ENCODE peak calls at places on chromosomes 1 and 21, in five cellular contexts. One of them, this sample, is unnamed.

GRCh38 chr21:26377111-26377694 is 195.9 kb downstream of the CYYR1 start:
- DNase-seq in adrenal gland: no peak
- DNase-seq in tibial nerve: no peak
- DNase-seq in IMR-90: no peak
- DNase-seq in lower leg skin: no peak
- DNase-seq in this sample: no peak

GRCh38 chr1:248813546-248813945 is 12.2 kb downstream of the SH3BP5L start:
- DNase-seq in IMR-90: no peak
- DNase-seq in adrenal gland: no peak
- DNase-seq in tibial nerve: no peak
- DNase-seq in lower leg skin: no peak
- DNase-seq in this sample: no peak

GRCh38 chr1:180598333-180598979 is 33.4 kb upstream of the XPR1 start:
- DNase-seq in adrenal gland: no peak
- DNase-seq in IMR-90: no peak
- DNase-seq in lower leg skin: no peak
- DNase-seq in tibial nerve: no peak
- DNase-seq in this sample: no peak

GRCh38 chr1:178580096-178580495 is 67.2 kb downstream of the TEX35 start:
- DNase-seq in IMR-90: no peak
- DNase-seq in lower leg skin: no peak
- DNase-seq in adrenal gland: no peak
- DNase-seq in tibial nerve: no peak
- DNase-seq in this sample: no peak

GRCh38 chr21:45532826-45533730 is 9.2 kb downstream of the SLC19A1 start:
- DNase-seq in lower leg skin: no peak
- DNase-seq in adrenal gland: peak
- DNase-seq in IMR-90: no peak
- DNase-seq in tibial nerve: no peak
- DNase-seq in this sample: peak

GRCh38 chr1:72282690-72283203 is 408 bp upstream of the NEGR1 start:
- DNase-seq in IMR-90: peak
- DNase-seq in lower leg skin: peak
- DNase-seq in adrenal gland: peak
- DNase-seq in tibial nerve: peak
- DNase-seq in this sample: peak

GRCh38 chr1:39927538-39927937 is 25.8 kb upstream of the MYCL start:
- DNase-seq in adrenal gland: peak
- DNase-seq in lower leg skin: no peak
- DNase-seq in tibial nerve: no peak
- DNase-seq in IMR-90: no peak
- DNase-seq in this sample: no peak

GRCh38 chr1:108200627-108201106 is 524 bp upstream of the SLC25A24 start:
- DNase-seq in adrenal gland: peak
- DNase-seq in IMR-90: peak
- DNase-seq in lower leg skin: peak
- DNase-seq in tibial nerve: no peak
- DNase-seq in this sample: peak

GRCh38 chr1:113984710-113985109 is 5.4 kb downstream of the OLFML3 start:
- DNase-seq in tibial nerve: no peak
- DNase-seq in IMR-90: peak
- DNase-seq in lower leg skin: no peak
- DNase-seq in adrenal gland: no peak
- DNase-seq in this sample: no peak

GRCh38 chr1:154466879-154467767 is 34.9 kb upstream of the TDRD10 start:
- DNase-seq in tibial nerve: no peak
- DNase-seq in lower leg skin: no peak
- DNase-seq in IMR-90: no peak
- DNase-seq in adrenal gland: no peak
- DNase-seq in this sample: no peak

GRCh38 chr1:154398141-154398540 is 7.0 kb upstream of the IL6R start:
- DNase-seq in IMR-90: no peak
- DNase-seq in tibial nerve: no peak
- DNase-seq in adrenal gland: no peak
- DNase-seq in lower leg skin: no peak
- DNase-seq in this sample: peak

GRCh38 chr1:162719678-162720077 is 70.8 kb upstream of the HSD17B7 start:
- DNase-seq in IMR-90: no peak
- DNase-seq in tibial nerve: no peak
- DNase-seq in adrenal gland: no peak
- DNase-seq in lower leg skin: no peak
- DNase-seq in this sample: no peak

GRCh38 chr1:63032171-63032570 is 248.2 kb downstream of the ATG4C start:
- DNase-seq in tibial nerve: no peak
- DNase-seq in lower leg skin: no peak
- DNase-seq in adrenal gland: no peak
- DNase-seq in IMR-90: no peak
- DNase-seq in this sample: no peak

GRCh38 chr1:162191396-162192322 is 122.2 kb downstream of the NOS1AP start:
- DNase-seq in tibial nerve: no peak
- DNase-seq in IMR-90: no peak
- DNase-seq in lower leg skin: no peak
- DNase-seq in adrenal gland: no peak
- DNase-seq in this sample: no peak

GRCh38 chr1:213719462-213719861 is 268.3 kb upstream of the PROX1 start:
- DNase-seq in IMR-90: no peak
- DNase-seq in lower leg skin: no peak
- DNase-seq in tibial nerve: no peak
- DNase-seq in adrenal gland: no peak
- DNase-seq in this sample: peak

GRCh38 chr1:63143482-63143881 is 178.9 kb upstream of the FOXD3 start:
- DNase-seq in IMR-90: no peak
- DNase-seq in lower leg skin: no peak
- DNase-seq in tibial nerve: no peak
- DNase-seq in adrenal gland: no peak
- DNase-seq in this sample: no peak

GRCh38 chr1:76109901-76110560 is 35.5 kb downstream of the ST6GALNAC3 start:
- DNase-seq in IMR-90: no peak
- DNase-seq in lower leg skin: no peak
- DNase-seq in tibial nerve: no peak
- DNase-seq in adrenal gland: no peak
- DNase-seq in this sample: no peak

GRCh38 chr1:17617787-17618557 is 78.5 kb downstream of the ARHGEF10L start:
- DNase-seq in tibial nerve: peak
- DNase-seq in adrenal gland: peak
- DNase-seq in lower leg skin: peak
- DNase-seq in IMR-90: peak
- DNase-seq in this sample: no peak

GRCh38 chr1:217921126-217921900 is 290.2 kb downstream of the SPATA17 start:
- DNase-seq in adrenal gland: no peak
- DNase-seq in tibial nerve: no peak
- DNase-seq in IMR-90: no peak
- DNase-seq in lower leg skin: no peak
- DNase-seq in this sample: no peak

GRCh38 chr1:20361805-20362381 is 71.2 kb downstream of the VWA5B1 start:
- DNase-seq in tibial nerve: no peak
- DNase-seq in lower leg skin: peak
- DNase-seq in adrenal gland: peak
- DNase-seq in IMR-90: peak
- DNase-seq in this sample: peak

GRCh38 chr1:153465728-153466625 is 5.5 kb upstream of the S100A7 start:
- DNase-seq in lower leg skin: peak
- DNase-seq in tibial nerve: peak
- DNase-seq in adrenal gland: peak
- DNase-seq in IMR-90: peak
- DNase-seq in this sample: peak

GRCh38 chr21:16370176-16370575 is 640.4 kb downstream of the USP25 start:
- DNase-seq in adrenal gland: no peak
- DNase-seq in lower leg skin: no peak
- DNase-seq in IMR-90: no peak
- DNase-seq in tibial nerve: no peak
- DNase-seq in this sample: no peak

DNA sequence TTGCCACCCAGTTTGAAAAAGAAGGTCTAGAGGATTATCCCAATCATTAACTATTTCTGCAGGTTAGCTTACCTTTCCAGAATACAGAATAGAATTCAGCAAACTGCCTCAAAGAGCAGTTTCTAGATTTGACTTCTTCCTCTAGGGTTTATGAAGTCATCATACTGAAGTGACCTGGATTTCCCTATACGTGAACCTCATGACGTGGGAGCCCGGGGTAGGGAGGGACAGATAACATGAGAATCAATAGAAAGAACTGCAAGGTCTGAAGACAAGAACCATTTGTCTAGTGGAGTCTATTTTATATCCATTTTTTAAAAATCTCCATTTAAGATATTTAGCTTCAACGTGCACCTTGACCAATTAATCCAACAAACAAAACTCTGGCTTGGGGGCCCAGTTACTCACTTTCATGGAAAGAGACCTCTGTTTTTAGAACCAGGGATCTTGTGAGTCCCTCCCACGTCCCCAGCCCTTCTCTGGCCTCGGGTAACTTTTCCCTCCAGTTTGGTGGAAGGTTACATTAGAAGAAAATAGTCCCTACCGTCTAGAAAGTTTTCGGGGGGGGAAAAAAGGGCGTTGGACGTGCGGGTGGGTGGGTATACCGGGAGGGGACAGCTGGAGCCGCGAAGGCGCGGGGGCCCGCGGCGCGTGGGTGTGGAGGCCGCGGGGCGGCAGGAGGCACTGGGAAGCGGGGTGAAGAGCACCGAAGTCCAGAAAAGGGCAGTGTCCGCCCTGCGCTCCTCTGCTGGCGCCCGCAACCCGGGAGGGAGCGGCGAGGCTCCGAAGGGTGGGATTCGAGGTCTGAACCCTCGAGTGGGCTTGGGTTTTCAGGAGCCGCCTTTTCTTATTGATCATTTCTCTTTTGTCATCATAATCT is 13.8 kb upstream of the POGZ start:
- DNase-seq in adrenal gland: peak
- DNase-seq in lower leg skin: peak
- DNase-seq in tibial nerve: no peak
- DNase-seq in IMR-90: peak
- DNase-seq in this sample: peak
- TF ChIP-seq POLR2A in adrenal gland: no peak
- TF ChIP-seq POLR2A in lower leg skin: no peak
- TF ChIP-seq POLR2A in tibial nerve: no peak
- TF ChIP-seq POLR2A in IMR-90: no peak
- TF ChIP-seq POLR2A in this sample: no peak

DNA sequence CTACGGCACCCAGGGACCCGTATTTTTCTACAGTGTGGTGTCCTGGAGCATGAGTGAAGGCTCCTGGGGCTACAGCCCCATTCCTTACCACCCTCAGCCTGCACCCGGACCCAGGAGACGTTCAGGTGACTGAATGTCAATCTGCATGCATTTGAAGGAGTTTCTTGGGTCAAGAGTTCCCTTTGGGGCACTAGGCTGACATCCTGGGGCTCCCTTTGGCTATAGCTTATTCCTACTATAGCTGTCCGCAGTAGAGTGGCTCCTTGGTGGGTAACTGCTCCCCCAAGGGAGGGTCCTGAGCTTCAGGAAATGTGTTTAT is 19.9 kb upstream of the LRRN2 start:
- DNase-seq in adrenal gland: no peak
- DNase-seq in IMR-90: no peak
- DNase-seq in lower leg skin: no peak
- DNase-seq in tibial nerve: no peak
- DNase-seq in this sample: no peak
- TF ChIP-seq CTCF in adrenal gland: no peak
- TF ChIP-seq CTCF in IMR-90: no peak
- TF ChIP-seq CTCF in lower leg skin: no peak
- TF ChIP-seq CTCF in tibial nerve: no peak
- TF ChIP-seq CTCF in this sample: no peak

GRCh38 chr1:225484657-225485606 is 57.1 kb upstream of the LBR start:
- DNase-seq in IMR-90: no peak
- DNase-seq in lower leg skin: no peak
- DNase-seq in tibial nerve: no peak
- DNase-seq in adrenal gland: no peak
- DNase-seq in this sample: no peak

GRCh38 chr1:225488671-225489070 is 60.8 kb upstream of the LBR start:
- DNase-seq in adrenal gland: no peak
- DNase-seq in IMR-90: no peak
- DNase-seq in tibial nerve: no peak
- DNase-seq in lower leg skin: no peak
- DNase-seq in this sample: no peak

GRCh38 chr1:225483818-225484656 is 56.2 kb upstream of the LBR start:
- DNase-seq in tibial nerve: no peak
- DNase-seq in IMR-90: no peak
- DNase-seq in adrenal gland: no peak
- DNase-seq in lower leg skin: no peak
- DNase-seq in this sample: no peak

GRCh38 chr1:225485991-225486530 is 58.2 kb upstream of the LBR start:
- DNase-seq in adrenal gland: no peak
- DNase-seq in lower leg skin: no peak
- DNase-seq in IMR-90: no peak
- DNase-seq in tibial nerve: no peak
- DNase-seq in this sample: no peak

DNA sequence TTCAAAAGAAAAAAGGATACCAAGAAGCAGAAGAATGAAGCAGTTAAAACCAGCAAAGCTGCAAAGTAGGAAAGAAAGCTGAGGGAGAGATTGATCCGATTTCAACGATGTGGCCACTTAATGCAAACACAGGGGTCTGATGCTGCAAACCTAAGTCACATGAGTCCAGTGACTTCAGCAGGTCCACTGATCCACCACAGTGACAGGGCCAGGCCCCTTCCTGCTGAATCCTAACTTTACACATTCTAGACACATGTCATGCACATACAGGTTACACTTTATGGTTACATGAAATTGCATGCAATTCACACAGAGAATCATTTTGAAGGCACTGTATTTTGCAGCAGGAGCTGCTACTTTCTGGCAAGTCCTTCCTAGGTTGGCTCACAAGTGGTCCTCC is 59.0 kb upstream of the LBR start:
- DNase-seq in tibial nerve: no peak
- DNase-seq in IMR-90: no peak
- DNase-seq in lower leg skin: no peak
- DNase-seq in adrenal gland: no peak
- DNase-seq in this sample: no peak
- H3K4me3 ChIP-seq in tibial nerve: no peak
- H3K4me3 ChIP-seq in IMR-90: no peak
- H3K4me3 ChIP-seq in lower leg skin: no peak
- H3K4me3 ChIP-seq in adrenal gland: no peak
- H3K4me3 ChIP-seq in this sample: no peak

GRCh38 chr21:33362044-33362555 is 37.3 kb downstream of the IFNAR1 start:
- DNase-seq in tibial nerve: no peak
- DNase-seq in IMR-90: no peak
- DNase-seq in adrenal gland: no peak
- DNase-seq in lower leg skin: peak
- DNase-seq in this sample: peak
- TF ChIP-seq POLR2A in tibial nerve: peak
- TF ChIP-seq POLR2A in IMR-90: no peak
- TF ChIP-seq POLR2A in adrenal gland: no peak
- TF ChIP-seq POLR2A in lower leg skin: no peak
- TF ChIP-seq POLR2A in this sample: peak